ENCODE peak calls at places on chromosomes 2 and 18, in six cellular contexts. V is IMR-90, L is mesenchymal stem cell, Y is mesendoderm, K is trophoblast cell, G is H1. B is an unnamed sample.

GRCh38 chr2:140498360-140498759 is 1632.5 kb downstream of the LRP1B start:
- DNase-seq in G (no peak), L (no peak), Y (no peak), K (no peak), V (no peak), B (no peak)

GRCh38 chr18:48274301-48274700 is 134.9 kb downstream of the ZBTB7C start:
- DNase-seq in K (no peak), Y (no peak), G (no peak), V (no peak), L (no peak), B (no peak)

GRCh38 chr2:55530539-55531081 is 11.1 kb downstream of the CFAP36 start:
- DNase-seq in V (no peak), G (no peak), L (no peak), K (no peak), Y (no peak), B (no peak)

GRCh38 chr18:48786621-48787522 is 163.9 kb downstream of the SMAD7 start:
- DNase-seq in L (no peak), G (no peak), V (no peak), Y (no peak), K (no peak), B (no peak)

GRCh38 chr2:64652231-64653173 is 1.2 kb downstream of the SERTAD2 start:
- DNase-seq in Y (no peak), V (peak), L (peak), G (no peak), K (peak), B (no peak)

GRCh38 chr18:10142496-10143160 is 228.8 kb downstream of the VAPA start:
- DNase-seq in G (peak), V (peak), K (peak), L (peak), Y (no peak), B (no peak)

GRCh38 chr2:189609423-189609816 is 28.8 kb upstream of the SLC40A1 start:
- DNase-seq in L (peak), Y (no peak), K (peak), G (no peak), V (peak), B (no peak)

GRCh38 chr2:70941186-70941585 is 5.5 kb downstream of the ATP6V1B1 start:
- DNase-seq in K (no peak), V (no peak), L (no peak), G (peak), Y (no peak), B (peak)

GRCh38 chr18:23994361-23994902 is 20.1 kb upstream of the TTC39C start:
- DNase-seq in L (peak), K (no peak), V (peak), G (no peak), Y (no peak), B (no peak)

GRCh38 chr2:109289823-109290222 is 160.8 kb downstream of the SH3RF3 start:
- DNase-seq in K (no peak), L (no peak), V (no peak), G (no peak), Y (no peak), B (no peak)

GRCh38 chr2:132632000-132632649 is 37.9 kb downstream of the LYPD1 start:
- DNase-seq in K (no peak), L (peak), V (peak), G (no peak), Y (no peak), B (no peak)

GRCh38 chr2:218478544-218478943 is 59.6 kb downstream of the VIL1 start:
- DNase-seq in L (no peak), K (peak), Y (no peak), V (no peak), G (no peak), B (no peak)

GRCh38 chr2:100745630-100746029 is 74.3 kb upstream of the NPAS2 start:
- DNase-seq in L (no peak), G (no peak), K (no peak), V (no peak), Y (no peak), B (no peak)

GRCh38 chr2:149650006-149650405 is 62.4 kb upstream of the MMADHC start:
- DNase-seq in L (peak), V (peak), Y (no peak), G (no peak), K (no peak), B (no peak)

GRCh38 chr2:233476651-233477547 is 89.7 kb downstream of the USP40 start:
- DNase-seq in G (no peak), Y (no peak), K (no peak), V (no peak), L (no peak), B (no peak)

GRCh38 chr18:45658756-45659155 is 43.5 kb downstream of the SLC14A2 start:
- DNase-seq in V (peak), G (no peak), K (no peak), Y (no peak), L (no peak), B (no peak)

GRCh38 chr2:237280235-237280634 is 133.7 kb downstream of the COL6A3 start:
- DNase-seq in G (no peak), V (peak), L (peak), Y (no peak), K (no peak), B (no peak)

GRCh38 chr2:237645261-237645660 is 17.9 kb downstream of the LRRFIP1 start:
- DNase-seq in V (no peak), K (no peak), G (no peak), Y (no peak), L (no peak), B (no peak)

GRCh38 chr2:126953483-126953882 is 54.8 kb downstream of the TEX51 start:
- DNase-seq in Y (no peak), K (no peak), G (peak), V (no peak), L (no peak), B (no peak)

GRCh38 chr2:112706170-112706664 is 14.6 kb upstream of the NT5DC4 start:
- DNase-seq in V (peak), G (no peak), K (peak), L (peak), Y (peak), B (no peak)

GRCh38 chr2:162301151-162301804 is 17.2 kb downstream of the IFIH1 start:
- DNase-seq in V (peak), Y (peak), K (peak), G (no peak), L (peak), B (no peak)

GRCh38 chr2:74281576-74281975 is 61.6 kb downstream of the SLC4A5 start:
- DNase-seq in L (no peak), G (no peak), V (no peak), K (no peak), Y (no peak), B (no peak)

DNA sequence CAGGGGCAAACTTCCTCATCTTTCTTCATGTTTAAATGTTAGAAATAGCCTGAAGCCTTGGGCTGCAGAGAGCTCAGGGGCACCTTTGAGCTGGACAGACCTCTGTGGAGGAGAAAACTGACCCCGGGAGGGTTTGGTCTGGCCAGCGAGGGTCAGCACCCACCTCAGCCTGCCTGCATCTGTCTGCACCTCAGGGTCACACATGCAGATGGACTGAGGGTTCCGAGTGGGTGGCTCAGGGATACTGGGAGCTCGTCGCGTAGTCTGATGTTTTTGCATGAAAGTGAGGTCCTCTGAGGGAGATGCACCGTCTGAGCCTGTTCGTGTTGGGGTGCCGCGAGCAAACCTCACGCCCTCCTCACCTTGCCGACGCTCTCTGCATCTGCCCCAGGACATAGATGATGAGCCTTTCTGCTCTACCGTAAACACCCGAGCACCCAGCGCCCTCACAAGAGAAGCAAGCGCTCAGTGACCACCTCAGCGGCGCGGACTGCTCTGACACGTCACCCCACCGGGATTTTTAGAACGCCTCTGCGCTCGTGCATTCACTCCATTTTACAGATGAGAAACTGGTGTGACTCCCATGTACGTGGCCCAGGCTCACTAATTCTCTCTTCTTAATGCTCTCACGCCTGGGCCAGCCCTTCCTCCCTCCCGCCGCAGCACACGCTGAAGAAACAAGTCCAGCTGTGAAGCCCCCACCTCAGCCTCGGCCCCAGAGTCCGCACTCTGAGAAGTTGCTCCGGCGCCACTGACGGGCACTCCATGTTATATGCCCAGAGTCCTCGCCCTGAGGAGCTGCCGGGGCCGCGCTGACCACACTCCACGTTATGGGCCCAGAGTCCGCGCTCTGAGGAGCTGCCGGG is 9.5 kb downstream of the KCNG2 start:
- DNase-seq in L (no peak), G (no peak), V (no peak), K (no peak), Y (no peak), B (no peak)
- H4K8ac ChIP-seq in L (no peak), G (no peak), V (no peak), K (no peak), Y (no peak), B (no peak)

DNA sequence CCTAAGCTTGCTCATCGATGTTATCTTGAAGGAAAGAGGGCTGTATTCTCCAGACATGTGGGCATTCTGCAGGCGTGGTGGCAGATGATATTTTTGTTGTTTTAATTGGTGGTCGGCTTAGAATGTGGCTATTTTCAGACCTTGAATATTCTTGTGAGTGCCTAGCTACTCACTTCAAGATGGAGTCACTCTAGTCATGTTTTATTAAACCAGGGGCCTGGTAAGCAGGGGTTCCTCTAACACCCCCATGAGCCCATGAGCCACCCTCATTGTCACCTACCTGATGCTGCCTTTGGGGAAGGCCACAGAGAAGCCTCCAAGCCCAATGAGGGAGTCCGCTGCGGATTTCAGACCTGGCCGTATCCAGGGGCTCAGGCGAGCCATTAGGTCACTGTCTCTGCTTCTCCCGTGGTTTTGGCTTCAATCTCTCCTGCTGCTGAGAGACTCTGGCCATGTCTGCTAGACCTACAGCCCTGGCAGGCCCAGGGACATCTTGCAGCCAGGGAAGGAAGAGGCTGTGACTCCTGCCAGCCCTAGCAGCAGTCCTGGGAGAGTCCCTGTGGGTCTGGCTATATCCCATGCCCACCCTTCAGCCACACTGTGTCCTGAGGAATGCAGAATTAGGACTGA is 16.3 kb upstream of the KLF11 start:
- DNase-seq in G (no peak), L (no peak), V (no peak), K (no peak), Y (no peak), B (no peak)
- H2AK5ac ChIP-seq in G (no peak), L (no peak), V (no peak), K (peak), Y (no peak), B (no peak)

DNA sequence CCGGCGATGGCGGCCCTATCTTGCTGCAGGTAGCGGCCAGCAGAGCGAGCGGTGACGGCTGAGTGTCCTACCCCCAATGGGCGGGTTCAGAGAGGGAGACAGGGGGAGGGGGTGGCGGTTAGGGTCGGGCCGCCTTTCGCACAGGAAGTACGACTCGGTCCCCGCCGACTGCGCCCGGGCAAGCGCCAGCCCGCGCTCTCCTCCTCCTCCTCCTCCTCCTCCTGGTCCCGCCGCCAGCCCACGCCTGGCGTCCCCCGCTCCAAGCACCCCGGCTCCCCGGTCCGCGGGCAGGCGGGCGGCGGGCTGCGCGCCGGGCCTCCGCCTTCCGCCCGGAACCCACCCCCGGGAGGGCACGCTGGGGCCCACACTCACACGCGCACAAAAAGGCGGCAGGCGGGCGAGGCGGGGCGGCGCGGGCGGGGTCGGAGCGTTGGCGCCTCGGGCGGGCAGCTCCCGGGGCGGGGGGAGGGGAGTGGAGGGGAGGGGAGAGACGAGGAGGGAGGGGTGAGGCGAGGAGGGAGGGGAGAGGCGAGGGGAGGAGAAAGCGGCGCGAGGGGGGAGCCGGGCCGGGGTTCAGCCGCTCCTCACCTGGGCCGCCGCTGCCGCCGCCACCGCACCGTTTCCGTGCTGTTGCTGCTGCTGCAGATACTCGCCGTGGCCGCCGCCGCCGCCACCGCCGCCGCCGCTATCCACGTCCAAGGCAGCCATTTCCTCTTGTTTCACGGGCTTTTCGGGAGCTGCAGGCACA is 1.2 kb downstream of the SP3 start:
- DNase-seq in L (peak), G (peak), V (peak), Y (peak), K (peak), B (peak)
- H4K8ac ChIP-seq in L (peak), G (peak), V (no peak), Y (no peak), K (peak), B (no peak)

GRCh38 chr2:8028036-8028435 is 653.8 kb upstream of the ID2 start:
- DNase-seq in G (no peak), V (no peak), Y (no peak), L (no peak), K (no peak), B (no peak)
- H2AK5ac ChIP-seq in G (no peak), V (no peak), Y (no peak), L (no peak), K (no peak), B (no peak)

DNA sequence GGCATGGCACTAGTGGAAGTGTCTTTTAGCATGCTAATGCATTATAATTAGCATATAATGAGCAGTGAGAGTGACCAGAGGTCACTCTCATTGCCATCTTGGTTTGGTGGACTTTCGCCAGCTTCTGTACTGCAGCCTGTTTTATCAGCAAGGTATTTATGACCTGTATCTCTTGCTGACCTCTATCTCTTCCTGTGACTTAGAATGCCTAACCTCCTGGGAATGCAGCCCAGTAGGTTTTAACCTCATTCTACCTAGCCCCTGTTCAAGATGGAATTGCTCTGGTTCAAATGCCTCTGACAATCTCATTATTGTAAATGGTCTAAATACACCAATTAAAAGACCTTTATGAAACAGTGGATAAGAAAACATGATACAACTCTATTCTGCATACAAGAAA is 114.2 kb upstream of the FIGN start:
- DNase-seq in Y (peak), L (no peak), K (peak), G (no peak), V (no peak), B (no peak)
- H4K8ac ChIP-seq in Y (no peak), L (no peak), K (no peak), G (no peak), V (no peak), B (no peak)

GRCh38 chr2:216915548-216916128 is 55.8 kb upstream of the TNP1 start:
- DNase-seq in G (no peak), K (no peak), Y (no peak), V (no peak), L (no peak), B (no peak)
- H2AK5ac ChIP-seq in G (no peak), K (no peak), Y (no peak), V (no peak), L (no peak), B (no peak)

DNA sequence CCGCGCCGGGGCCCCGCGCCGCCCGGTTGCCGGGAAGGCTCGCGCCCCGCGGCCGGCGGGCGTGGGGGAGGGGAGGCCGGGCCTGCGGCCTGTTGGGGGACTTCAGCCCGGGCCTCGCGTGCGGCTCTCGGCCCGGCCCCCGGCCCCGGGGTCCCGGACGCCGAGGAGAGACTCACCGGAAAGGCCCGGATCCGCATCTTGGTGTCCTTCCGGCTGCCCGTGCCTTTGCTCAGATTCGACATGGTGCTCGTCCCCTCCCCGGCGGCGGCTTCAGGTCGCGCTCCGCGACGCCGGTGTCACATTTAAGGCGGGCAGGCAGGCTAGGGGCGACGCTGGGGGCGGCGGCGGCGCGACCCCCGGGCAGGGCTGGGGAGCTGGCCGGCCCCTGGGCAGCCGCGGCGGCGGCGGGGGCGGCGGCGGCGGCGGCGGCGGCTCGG is 377 bp downstream of the CUL3 start:
- DNase-seq in Y (peak), V (no peak), G (no peak), K (peak), L (peak), B (peak)
- H4K8ac ChIP-seq in Y (no peak), V (no peak), G (peak), K (peak), L (peak), B (no peak)

B was measured in H9.